ENCODE peak calls at places on chromosomes 2 and 18, in ten cellular contexts. F is AG09319; A is hepatocyte; O is natural killer cell; T is CD8-positive, alpha-beta T cell; N is BE2C; S is progenitor cell of endocrine pancreas; J is AG09309; G is endothelial cell; X is uterus. U is an unnamed sample.

GRCh38 chr2:176533505-176534193 is 264.4 kb downstream of the MTX2 start:
- DNase-seq in J (no peak), F (no peak), N (no peak), S (no peak), O (no peak), A (no peak), T (no peak), G (no peak), X (no peak), U (no peak)

GRCh38 chr2:217471329-217471728 is 531.5 kb downstream of the TNS1 start:
- DNase-seq in G (no peak), T (no peak), F (no peak), X (no peak), N (no peak), A (no peak), J (no peak), S (no peak), O (no peak), U (no peak)

GRCh38 chr18:10872297-10872696 is 277.1 kb downstream of the PIEZO2 start:
- DNase-seq in N (no peak), S (no peak), X (no peak), G (no peak), J (no peak), O (no peak), A (no peak), F (no peak), T (no peak), U (no peak)

GRCh38 chr2:28391564-28392296 is 928 bp upstream of the FOSL2 start:
- DNase-seq in T (peak), O (peak), S (peak), J (no peak), F (peak), G (peak), X (peak), N (peak), A (peak), U (no peak)

GRCh38 chr2:28626891-28627421 is 124.7 kb upstream of the PPP1CB start:
- DNase-seq in A (no peak), S (no peak), F (no peak), J (no peak), X (peak), O (no peak), G (no peak), T (no peak), N (no peak), U (no peak)

GRCh38 chr2:215439980-215440512 is 4.2 kb upstream of the FN1 start:
- DNase-seq in A (peak), G (no peak), N (no peak), F (no peak), T (no peak), X (no peak), S (no peak), O (no peak), J (no peak), U (no peak)

GRCh38 chr18:58416704-58417683 is 211.9 kb downstream of the ALPK2 start:
- DNase-seq in N (no peak), A (no peak), G (no peak), F (no peak), T (no peak), S (no peak), X (no peak), J (no peak), O (no peak), U (no peak)

GRCh38 chr2:65064728-65065552 is 8.7 kb downstream of the CEP68 start:
- DNase-seq in X (peak), G (no peak), F (peak), A (peak), O (no peak), S (no peak), N (peak), T (peak), J (peak), U (no peak)

GRCh38 chr2:1052671-1053270 is 102.1 kb downstream of the SNTG2 start:
- DNase-seq in F (no peak), N (no peak), A (peak), G (no peak), J (peak), O (no peak), X (no peak), T (no peak), S (no peak), U (no peak)

GRCh38 chr18:78528437-78529228 is 451.0 kb upstream of the SALL3 start:
- DNase-seq in G (no peak), A (no peak), X (no peak), S (no peak), O (no peak), J (no peak), F (no peak), T (no peak), N (no peak), U (peak)

GRCh38 chr2:23651187-23651983 is 266.4 kb downstream of the KLHL29 start:
- DNase-seq in J (peak), N (no peak), A (peak), G (no peak), T (no peak), F (no peak), S (no peak), O (no peak), X (no peak), U (no peak)

GRCh38 chr18:74063552-74063951 is 84.1 kb downstream of the FBXO15 start:
- DNase-seq in N (no peak), A (no peak), J (no peak), X (no peak), S (no peak), T (no peak), F (no peak), O (no peak), G (no peak), U (no peak)

GRCh38 chr2:235494716-235495372 is 1.0 kb downstream of the AGAP1 start:
- DNase-seq in A (peak), F (no peak), O (no peak), J (no peak), X (peak), N (peak), S (no peak), G (peak), T (no peak), U (no peak)

GRCh38 chr2:9799729-9800632 is 43.3 kb upstream of the TAF1B start:
- DNase-seq in O (peak), A (peak), S (peak), J (no peak), T (peak), X (peak), N (peak), F (peak), G (peak), U (peak)

GRCh38 chr2:240514631-240515030 is 43.2 kb downstream of the ANKMY1 start:
- DNase-seq in N (no peak), T (no peak), G (no peak), S (peak), X (no peak), O (no peak), J (no peak), A (no peak), F (no peak), U (peak)

GRCh38 chr2:120066708-120067547 is 54.1 kb downstream of the EPB41L5 start:
- DNase-seq in F (peak), S (no peak), G (no peak), X (no peak), N (no peak), O (no peak), J (no peak), A (peak), T (no peak), U (no peak)

GRCh38 chr18:13218376-13219011 is at the start of gene LDLRAD4:
- DNase-seq in J (no peak), S (peak), O (no peak), A (peak), F (no peak), X (peak), N (peak), G (peak), T (peak), U (no peak)

GRCh38 chr2:238502956-238503791 is 76.4 kb downstream of the ASB1 start:
- DNase-seq in A (no peak), T (no peak), X (no peak), S (no peak), F (no peak), O (no peak), N (no peak), J (no peak), G (no peak), U (peak)

GRCh38 chr2:201403904-201404303 is 46.8 kb upstream of the FLACC1 start:
- DNase-seq in O (no peak), F (no peak), T (no peak), S (no peak), G (no peak), N (no peak), A (no peak), X (no peak), J (peak), U (no peak)

GRCh38 chr2:223109341-223109740 is 57.4 kb downstream of the KCNE4 start:
- DNase-seq in F (no peak), X (no peak), A (no peak), N (no peak), G (no peak), O (no peak), J (peak), T (no peak), S (no peak), U (no peak)

GRCh38 chr18:2958819-2959298 is 54.1 kb downstream of the LPIN2 start:
- DNase-seq in F (peak), J (peak), S (no peak), T (no peak), G (no peak), A (peak), O (no peak), X (peak), N (no peak), U (no peak)

GRCh38 chr2:169732075-169732474 is 1.6 kb upstream of the KLHL23 start:
- DNase-seq in F (no peak), T (no peak), G (no peak), S (no peak), O (no peak), N (no peak), A (no peak), X (no peak), J (no peak), U (no peak)

GRCh38 chr2:62475172-62476011 is 30.6 kb downstream of the TMEM17 start:
- DNase-seq in T (no peak), G (peak), O (peak), N (no peak), X (no peak), J (no peak), F (no peak), S (no peak), A (no peak), U (no peak)

GRCh38 chr2:113886479-113887383 is 3.2 kb upstream of the ACTR3 start:
- DNase-seq in G (no peak), O (peak), S (no peak), J (peak), A (no peak), X (no peak), N (no peak), T (no peak), F (no peak), U (no peak)

GRCh38 chr2:30421026-30421425 is 26.0 kb upstream of the LCLAT1 start:
- DNase-seq in F (no peak), J (no peak), A (no peak), T (no peak), G (no peak), N (no peak), X (no peak), O (no peak), S (no peak), U (no peak)

DNA sequence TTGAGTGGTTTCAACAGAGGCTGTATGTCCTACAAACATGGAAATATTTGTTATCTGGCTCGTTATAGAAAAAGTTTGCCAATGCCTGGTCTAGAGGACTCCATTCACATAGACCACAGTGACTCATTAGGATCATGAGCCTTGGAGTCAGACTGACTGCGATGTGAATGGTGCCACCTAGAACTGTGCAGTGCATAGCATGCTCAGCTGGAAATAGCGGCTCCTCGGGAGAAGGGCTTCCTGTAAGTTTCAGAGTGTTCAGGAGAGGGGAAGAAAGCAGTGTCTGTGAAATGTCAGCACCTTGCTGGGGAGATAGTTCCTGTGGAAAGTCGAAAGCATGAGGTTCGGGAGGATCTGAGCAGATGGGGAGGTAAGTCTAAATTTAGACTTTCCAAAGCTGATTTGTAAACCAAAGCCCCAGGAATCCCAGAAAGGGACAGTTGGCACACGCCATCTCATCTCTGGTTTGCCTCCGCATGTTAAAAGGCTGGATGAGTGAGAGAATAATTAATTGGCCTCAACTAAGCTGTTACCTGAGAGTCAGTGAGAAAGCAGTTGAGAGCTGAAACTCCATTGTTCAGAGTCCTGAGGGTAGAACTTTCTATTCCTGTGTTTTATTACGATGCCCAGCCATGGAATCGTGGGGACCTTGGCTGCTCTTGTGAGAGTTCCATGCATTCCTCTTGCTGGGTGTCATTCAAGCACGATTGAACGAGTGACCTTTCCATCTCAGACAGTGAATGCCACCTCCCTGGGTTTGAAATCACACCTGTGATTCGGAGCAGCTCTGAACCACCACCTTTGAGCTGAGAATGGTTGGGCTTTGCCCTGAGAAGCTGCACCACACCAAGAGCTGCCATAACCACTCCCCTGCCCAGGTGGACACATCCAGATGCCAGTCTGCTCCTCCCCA is 99.5 kb downstream of the MAPK4 start:
- DNase-seq in X (no peak), T (no peak), O (no peak), G (no peak), J (no peak), A (peak), N (no peak), F (no peak), S (no peak), U (no peak)
- TF ChIP-seq CTCF in X (no peak), T (no peak), O (no peak), G (no peak), J (no peak), A (peak), N (no peak), F (no peak), S (no peak), U (no peak)

GRCh38 chr18:8586956-8587355 is 22.3 kb upstream of the RAB12 start:
- DNase-seq in J (no peak), F (no peak), X (no peak), A (no peak), S (no peak), T (no peak), O (no peak), G (no peak), N (no peak), U (no peak)

GRCh38 chr18:8584798-8585197 is 24.4 kb upstream of the RAB12 start:
- DNase-seq in X (no peak), F (no peak), O (no peak), S (no peak), A (no peak), N (no peak), G (no peak), T (no peak), J (no peak), U (no peak)
- TF ChIP-seq CTCF in X (no peak), F (no peak), O (no peak), S (no peak), A (no peak), N (no peak), G (no peak), T (no peak), J (no peak), U (no peak)

GRCh38 chr2:153287109-153287801 is 191.3 kb downstream of the RPRM start:
- DNase-seq in O (no peak), F (no peak), T (no peak), A (peak), S (peak), N (peak), G (peak), X (no peak), J (no peak), U (no peak)
- TF ChIP-seq CTCF in O (no peak), F (no peak), T (no peak), A (peak), S (peak), N (peak), G (no peak), X (no peak), J (no peak), U (peak)

DNA sequence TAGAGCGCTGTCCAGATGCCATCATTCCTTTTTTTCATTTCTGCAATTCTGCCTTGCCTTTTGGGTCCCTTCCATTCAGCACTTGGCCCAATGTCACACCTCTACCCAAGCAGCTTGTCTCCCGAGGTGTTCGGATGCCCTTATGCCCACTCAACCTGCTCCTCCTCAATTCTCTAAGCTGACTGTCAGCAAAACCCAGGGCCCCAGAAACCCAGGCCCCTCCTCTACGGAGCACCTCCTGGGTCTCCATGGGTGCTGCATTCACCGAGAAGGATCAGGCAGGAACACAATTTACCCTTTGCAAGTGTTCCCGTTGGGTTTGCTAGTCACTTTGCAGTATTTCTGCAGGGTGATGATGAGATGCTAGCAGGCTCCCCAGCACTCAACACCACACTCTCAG is 86.7 kb upstream of the RAB6C start:
- DNase-seq in F (no peak), T (no peak), A (no peak), O (no peak), N (no peak), S (no peak), X (no peak), J (no peak), G (no peak), U (no peak)
- TF ChIP-seq CTCF in F (no peak), T (no peak), A (no peak), O (no peak), N (no peak), S (no peak), X (no peak), J (no peak), G (no peak), U (no peak)

DNA sequence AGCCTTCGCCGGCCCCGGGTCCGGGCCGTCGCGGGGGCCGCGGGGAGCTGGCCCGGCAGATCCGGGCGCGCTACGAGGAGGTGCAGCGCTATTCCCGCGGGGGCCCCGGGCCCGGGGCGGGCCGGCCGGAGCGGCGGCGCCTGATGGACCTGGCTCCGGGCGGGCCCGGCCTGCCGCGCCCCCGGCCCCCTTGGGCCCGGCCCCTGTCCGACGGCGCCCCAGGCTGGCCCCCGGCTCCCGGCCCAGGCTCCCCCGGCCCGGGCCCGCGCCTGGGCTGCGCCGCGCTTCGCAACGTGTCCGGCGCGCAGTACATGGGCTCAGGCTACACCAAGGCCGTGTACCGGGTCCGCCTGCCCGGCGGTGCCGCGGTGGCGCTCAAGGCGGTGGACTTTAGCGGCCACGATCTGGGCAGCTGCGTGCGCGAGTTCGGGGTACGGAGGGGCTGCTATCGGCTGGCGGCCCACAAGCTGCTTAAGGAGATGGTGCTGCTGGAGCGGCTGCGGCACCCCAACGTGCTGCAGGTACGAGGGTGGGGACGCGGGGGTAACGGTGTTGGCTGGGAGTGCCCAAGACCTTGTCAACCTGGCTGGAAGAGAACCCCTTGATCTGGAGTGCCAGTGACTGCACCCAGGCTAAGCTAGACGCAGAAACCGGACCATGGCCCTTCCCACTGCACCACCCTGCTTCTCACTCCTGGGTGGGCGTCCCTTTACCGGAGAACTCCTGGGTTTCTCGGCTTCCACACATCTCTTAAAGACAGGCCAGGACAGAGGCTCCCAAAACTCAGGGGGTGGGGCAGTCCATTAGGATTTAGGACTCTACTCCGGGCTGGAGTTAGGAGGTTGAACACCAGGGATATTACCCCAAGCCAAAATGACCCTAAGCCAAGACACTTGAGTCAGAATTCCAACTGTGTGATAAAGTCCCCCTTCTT is 764 bp downstream of the PKDCC start:
- DNase-seq in J (no peak), F (no peak), A (no peak), O (no peak), T (no peak), S (no peak), G (peak), X (peak), N (no peak), U (no peak)
- TF ChIP-seq CTCF in J (no peak), F (no peak), A (no peak), O (no peak), T (no peak), S (no peak), G (no peak), X (no peak), N (no peak), U (no peak)

DNA sequence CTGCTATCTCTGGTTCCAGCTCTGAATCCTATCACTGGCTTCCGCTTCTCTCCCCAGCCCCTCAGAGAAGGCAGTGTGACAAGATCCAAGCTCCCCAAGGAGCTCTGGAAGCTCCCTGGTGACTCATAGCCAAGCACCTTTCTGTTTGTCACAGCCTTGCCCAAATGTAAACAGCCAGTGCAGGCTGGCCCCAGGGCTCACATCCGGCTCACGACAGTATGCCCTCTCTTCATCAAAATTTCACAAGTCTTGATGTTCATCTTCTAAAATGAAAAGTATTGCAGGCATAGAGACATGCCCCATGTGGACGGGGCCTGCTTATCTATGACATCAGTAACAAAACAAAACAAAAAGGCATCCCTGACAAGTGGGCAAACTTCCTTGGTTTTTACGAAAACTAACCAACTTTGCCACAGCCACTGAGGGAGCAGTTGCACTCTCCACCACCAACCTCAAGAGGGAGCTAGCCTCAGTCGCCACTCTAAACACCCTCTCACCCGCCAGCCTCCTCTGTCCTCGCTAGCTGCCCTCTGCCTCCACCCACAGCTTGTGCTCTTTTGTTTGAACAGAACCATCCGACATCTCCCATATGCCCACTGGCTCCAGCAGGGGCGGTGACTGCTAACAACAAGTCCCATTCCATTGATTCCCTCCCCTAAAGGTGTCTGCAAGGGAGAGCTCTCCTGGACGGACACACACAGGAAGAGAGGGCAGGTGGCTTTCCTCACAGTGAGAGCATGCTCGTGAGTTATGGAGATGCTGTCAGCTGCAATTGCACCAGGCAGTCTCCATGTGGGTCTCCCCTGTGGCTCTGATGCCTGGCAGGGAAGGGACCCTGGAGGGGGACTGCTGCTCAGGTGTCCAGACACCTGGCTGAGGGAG is 71.0 kb upstream of the DAPL1 start:
- DNase-seq in N (no peak), X (no peak), T (no peak), F (no peak), J (no peak), G (peak), S (no peak), A (peak), O (no peak), U (no peak)
- TF ChIP-seq CTCF in N (peak), X (no peak), T (no peak), F (no peak), J (no peak), G (peak), S (peak), A (peak), O (no peak), U (peak)

U was measured in type B pancreatic cell.